ENCODE peak calls at places on chromosomes 6 and 20, in five cellular contexts. One of them, this sample, is unnamed. For H3K9me3, the result is how much of the 10 kb centered on the place peaks cover.

GRCh38 chr6:80163754-80164187 is 57.3 kb downstream of the BCKDHB start:
- DNase-seq in cardiac muscle cell: peak
- DNase-seq in colonic mucosa: no peak
- DNase-seq in IMR-90: peak
- DNase-seq in H9: no peak
- DNase-seq in this sample: peak

GRCh38 chr6:27230758-27231111 is 16.8 kb upstream of the PRSS16 start:
- DNase-seq in IMR-90: no peak
- DNase-seq in cardiac muscle cell: no peak
- DNase-seq in colonic mucosa: no peak
- DNase-seq in H9: no peak
- DNase-seq in this sample: no peak

GRCh38 chr6:54595844-54596243 is 250.7 kb upstream of the FAM83B start:
- DNase-seq in cardiac muscle cell: no peak
- DNase-seq in H9: no peak
- DNase-seq in IMR-90: peak
- DNase-seq in colonic mucosa: no peak
- DNase-seq in this sample: peak

GRCh38 chr6:43762410-43762768 is 7.6 kb upstream of the VEGFA start:
- DNase-seq in cardiac muscle cell: no peak
- DNase-seq in H9: no peak
- DNase-seq in colonic mucosa: no peak
- DNase-seq in IMR-90: no peak
- DNase-seq in this sample: no peak

GRCh38 chr6:133705731-133706130 is 183.2 kb upstream of the TCF21 start:
- DNase-seq in IMR-90: peak
- DNase-seq in colonic mucosa: no peak
- DNase-seq in cardiac muscle cell: no peak
- DNase-seq in H9: no peak
- DNase-seq in this sample: peak

GRCh38 chr6:15658345-15658744 is 4.5 kb downstream of the DTNBP1 start:
- DNase-seq in IMR-90: no peak
- DNase-seq in cardiac muscle cell: no peak
- DNase-seq in colonic mucosa: no peak
- DNase-seq in H9: no peak
- DNase-seq in this sample: no peak

GRCh38 chr6:119476554-119476953 is 127.0 kb upstream of the MAN1A1 start:
- DNase-seq in colonic mucosa: no peak
- DNase-seq in H9: no peak
- DNase-seq in cardiac muscle cell: no peak
- DNase-seq in IMR-90: no peak
- DNase-seq in this sample: peak

GRCh38 chr20:44979090-44979621 is 12.8 kb downstream of the STK4 start:
- DNase-seq in IMR-90: peak
- DNase-seq in colonic mucosa: peak
- DNase-seq in cardiac muscle cell: no peak
- DNase-seq in H9: no peak
- DNase-seq in this sample: peak

GRCh38 chr20:6299451-6299850 is 176.6 kb upstream of the FERMT1 start:
- DNase-seq in IMR-90: no peak
- DNase-seq in cardiac muscle cell: no peak
- DNase-seq in colonic mucosa: no peak
- DNase-seq in H9: no peak
- DNase-seq in this sample: peak

GRCh38 chr6:126180585-126180984 is 159.3 kb upstream of the CENPW start:
- DNase-seq in H9: no peak
- DNase-seq in colonic mucosa: no peak
- DNase-seq in IMR-90: peak
- DNase-seq in cardiac muscle cell: no peak
- DNase-seq in this sample: peak

GRCh38 chr20:36645998-36646397 is at the start of gene SLA2:
- DNase-seq in H9: no peak
- DNase-seq in cardiac muscle cell: no peak
- DNase-seq in colonic mucosa: peak
- DNase-seq in IMR-90: no peak
- DNase-seq in this sample: no peak

GRCh38 chr6:33776764-33777163 is 12.2 kb downstream of the LEMD2 start:
- DNase-seq in IMR-90: no peak
- DNase-seq in colonic mucosa: no peak
- DNase-seq in H9: no peak
- DNase-seq in cardiac muscle cell: no peak
- DNase-seq in this sample: no peak

GRCh38 chr6:157335829-157336228 is 12.5 kb upstream of the TMEM242 start:
- DNase-seq in colonic mucosa: no peak
- DNase-seq in H9: peak
- DNase-seq in IMR-90: no peak
- DNase-seq in cardiac muscle cell: no peak
- DNase-seq in this sample: no peak

GRCh38 chr6:96391776-96392175 is 129.8 kb upstream of the UFL1 start:
- DNase-seq in H9: peak
- DNase-seq in IMR-90: no peak
- DNase-seq in cardiac muscle cell: peak
- DNase-seq in colonic mucosa: no peak
- DNase-seq in this sample: no peak

GRCh38 chr6:37511910-37512399 is 12.3 kb upstream of the CCDC167 start:
- DNase-seq in H9: no peak
- DNase-seq in IMR-90: no peak
- DNase-seq in cardiac muscle cell: no peak
- DNase-seq in colonic mucosa: no peak
- DNase-seq in this sample: no peak

GRCh38 chr6:116144590-116144989 is 18.7 kb upstream of the COL10A1 start:
- DNase-seq in H9: no peak
- DNase-seq in cardiac muscle cell: no peak
- DNase-seq in IMR-90: peak
- DNase-seq in colonic mucosa: no peak
- DNase-seq in this sample: peak

GRCh38 chr20:53623454-53624206 is 30.0 kb upstream of the ZNF217 start:
- DNase-seq in H9: peak
- DNase-seq in IMR-90: peak
- DNase-seq in colonic mucosa: peak
- DNase-seq in cardiac muscle cell: peak
- DNase-seq in this sample: peak

GRCh38 chr20:62707981-62708521 is 585 bp upstream of the NTSR1 start:
- DNase-seq in cardiac muscle cell: no peak
- DNase-seq in colonic mucosa: no peak
- DNase-seq in IMR-90: no peak
- DNase-seq in H9: peak
- DNase-seq in this sample: no peak

GRCh38 chr6:68976260-68976659 is 341.2 kb downstream of the ADGRB3 start:
- DNase-seq in H9: no peak
- DNase-seq in IMR-90: no peak
- DNase-seq in cardiac muscle cell: no peak
- DNase-seq in colonic mucosa: no peak
- DNase-seq in this sample: no peak

GRCh38 chr6:167678102-167679101 is 148.3 kb upstream of the AFDN start:
- DNase-seq in IMR-90: no peak
- DNase-seq in cardiac muscle cell: peak
- DNase-seq in colonic mucosa: peak
- DNase-seq in H9: peak
- DNase-seq in this sample: no peak

GRCh38 chr6:15148356-15149058 is 97.4 kb upstream of the JARID2 start:
- DNase-seq in H9: peak
- DNase-seq in colonic mucosa: no peak
- DNase-seq in IMR-90: peak
- DNase-seq in cardiac muscle cell: no peak
- DNase-seq in this sample: peak

GRCh38 chr6:155154158-155154830 is 109.5 kb upstream of the CLDN20 start:
- DNase-seq in H9: no peak
- DNase-seq in colonic mucosa: peak
- DNase-seq in IMR-90: peak
- DNase-seq in cardiac muscle cell: no peak
- DNase-seq in this sample: peak

GRCh38 chr6:43502666-43503065 is 7.5 kb downstream of the LRRC73 start:
- DNase-seq in colonic mucosa: no peak
- DNase-seq in H9: no peak
- DNase-seq in IMR-90: no peak
- DNase-seq in cardiac muscle cell: no peak
- DNase-seq in this sample: no peak

GRCh38 chr20:57320358-57320757 is 9.2 kb upstream of the SPO11 start:
- DNase-seq in cardiac muscle cell: no peak
- DNase-seq in H9: no peak
- DNase-seq in colonic mucosa: no peak
- DNase-seq in IMR-90: no peak
- DNase-seq in this sample: no peak

GRCh38 chr20:58583141-58583540 is 67.9 kb upstream of the APCDD1L start:
- DNase-seq in IMR-90: peak
- DNase-seq in cardiac muscle cell: no peak
- DNase-seq in H9: no peak
- DNase-seq in colonic mucosa: no peak
- DNase-seq in this sample: no peak

GRCh38 chr6:169188051-169188863 is 65.4 kb downstream of the THBS2 start:
- DNase-seq in H9: no peak
- DNase-seq in cardiac muscle cell: no peak
- DNase-seq in colonic mucosa: no peak
- DNase-seq in IMR-90: peak
- DNase-seq in this sample: peak

GRCh38 chr20:32737371-32738223 is 5.7 kb downstream of the COMMD7 start:
- DNase-seq in cardiac muscle cell: no peak
- DNase-seq in IMR-90: peak
- DNase-seq in H9: no peak
- DNase-seq in colonic mucosa: no peak
- DNase-seq in this sample: peak

GRCh38 chr6:107601406-107601805 is 111.5 kb downstream of the SOBP start:
- DNase-seq in H9: no peak
- DNase-seq in IMR-90: no peak
- DNase-seq in cardiac muscle cell: no peak
- DNase-seq in colonic mucosa: no peak
- DNase-seq in this sample: no peak

GRCh38 chr20:33148040-33148439 is 19.9 kb upstream of the BPIFA2 start:
- DNase-seq in colonic mucosa: no peak
- DNase-seq in cardiac muscle cell: no peak
- DNase-seq in H9: peak
- DNase-seq in IMR-90: no peak
- DNase-seq in this sample: no peak

GRCh38 chr20:31674895-31675827 is 37.4 kb downstream of the COX4I2 start:
- DNase-seq in H9: no peak
- DNase-seq in IMR-90: peak
- DNase-seq in colonic mucosa: peak
- DNase-seq in cardiac muscle cell: no peak
- DNase-seq in this sample: peak

GRCh38 chr20:18197382-18198070 is 59.9 kb downstream of the KAT14 start:
- DNase-seq in IMR-90: no peak
- DNase-seq in H9: no peak
- DNase-seq in colonic mucosa: no peak
- DNase-seq in cardiac muscle cell: no peak
- DNase-seq in this sample: no peak

GRCh38 chr20:38201356-38201755 is 36.3 kb upstream of the TGM2 start:
- DNase-seq in IMR-90: peak
- DNase-seq in H9: no peak
- DNase-seq in colonic mucosa: no peak
- DNase-seq in cardiac muscle cell: no peak
- DNase-seq in this sample: peak

GRCh38 chr20:22411568-22412450 is 172.6 kb downstream of the FOXA2 start:
- DNase-seq in IMR-90: no peak
- DNase-seq in H9: no peak
- DNase-seq in cardiac muscle cell: no peak
- DNase-seq in colonic mucosa: peak
- DNase-seq in this sample: peak

GRCh38 chr6:11085758-11086435 is 7.7 kb upstream of the SMIM13 start:
- DNase-seq in H9: no peak
- DNase-seq in IMR-90: peak
- DNase-seq in cardiac muscle cell: no peak
- DNase-seq in colonic mucosa: no peak
- DNase-seq in this sample: peak

GRCh38 chr6:12598919-12599318 is 117.6 kb upstream of the PHACTR1 start:
- DNase-seq in IMR-90: no peak
- DNase-seq in colonic mucosa: no peak
- DNase-seq in cardiac muscle cell: no peak
- DNase-seq in H9: no peak
- DNase-seq in this sample: no peak

GRCh38 chr20:59645316-59645715 is 41.0 kb downstream of the PHACTR3 start:
- DNase-seq in H9: peak
- DNase-seq in colonic mucosa: peak
- DNase-seq in cardiac muscle cell: no peak
- DNase-seq in IMR-90: no peak
- DNase-seq in this sample: no peak
- H3K9me3 ChIP-seq in H9: under half
- H3K9me3 ChIP-seq in colonic mucosa: under half
- H3K9me3 ChIP-seq in cardiac muscle cell: under half
- H3K9me3 ChIP-seq in IMR-90: under half
- H3K9me3 ChIP-seq in this sample: under half

DNA sequence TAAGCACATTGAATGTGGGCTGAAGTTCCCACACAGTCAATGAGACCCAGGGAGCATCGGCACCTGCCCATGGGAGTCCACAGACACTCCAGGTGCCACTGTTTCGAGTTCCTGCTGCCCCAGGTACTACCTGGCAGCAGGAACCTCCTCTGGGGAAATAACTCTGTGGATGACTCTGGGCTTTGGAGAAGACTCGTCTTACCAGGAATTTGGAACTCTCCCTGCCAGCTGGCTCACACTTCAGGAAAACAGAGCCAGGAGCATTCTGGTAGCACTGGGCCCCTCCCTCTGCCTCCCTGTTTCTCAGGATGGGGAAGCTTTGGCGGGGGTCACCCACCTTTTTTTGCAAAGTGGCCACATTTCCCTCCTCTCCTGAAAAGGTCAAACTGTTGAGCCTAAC is 69.5 kb upstream of the MC3R start:
- DNase-seq in colonic mucosa: no peak
- DNase-seq in H9: no peak
- DNase-seq in IMR-90: no peak
- DNase-seq in cardiac muscle cell: no peak
- DNase-seq in this sample: no peak
- H3K9me3 ChIP-seq in colonic mucosa: under half
- H3K9me3 ChIP-seq in H9: half or more
- H3K9me3 ChIP-seq in IMR-90: under half
- H3K9me3 ChIP-seq in cardiac muscle cell: under half
- H3K9me3 ChIP-seq in this sample: under half

GRCh38 chr6:139777202-139777970 is 402.9 kb upstream of the CITED2 start:
- DNase-seq in H9: no peak
- DNase-seq in colonic mucosa: no peak
- DNase-seq in IMR-90: no peak
- DNase-seq in cardiac muscle cell: peak
- DNase-seq in this sample: no peak
- H3K9me3 ChIP-seq in H9: under half
- H3K9me3 ChIP-seq in colonic mucosa: under half
- H3K9me3 ChIP-seq in IMR-90: under half
- H3K9me3 ChIP-seq in cardiac muscle cell: under half
- H3K9me3 ChIP-seq in this sample: under half

GRCh38 chr20:60598528-60598927 is 640.3 kb downstream of the CDH26 start:
- DNase-seq in IMR-90: no peak
- DNase-seq in H9: no peak
- DNase-seq in colonic mucosa: no peak
- DNase-seq in cardiac muscle cell: no peak
- DNase-seq in this sample: no peak

GRCh38 chr20:60600036-60600435 is 641.8 kb downstream of the CDH26 start:
- DNase-seq in IMR-90: no peak
- DNase-seq in H9: no peak
- DNase-seq in colonic mucosa: no peak
- DNase-seq in cardiac muscle cell: no peak
- DNase-seq in this sample: no peak

DNA sequence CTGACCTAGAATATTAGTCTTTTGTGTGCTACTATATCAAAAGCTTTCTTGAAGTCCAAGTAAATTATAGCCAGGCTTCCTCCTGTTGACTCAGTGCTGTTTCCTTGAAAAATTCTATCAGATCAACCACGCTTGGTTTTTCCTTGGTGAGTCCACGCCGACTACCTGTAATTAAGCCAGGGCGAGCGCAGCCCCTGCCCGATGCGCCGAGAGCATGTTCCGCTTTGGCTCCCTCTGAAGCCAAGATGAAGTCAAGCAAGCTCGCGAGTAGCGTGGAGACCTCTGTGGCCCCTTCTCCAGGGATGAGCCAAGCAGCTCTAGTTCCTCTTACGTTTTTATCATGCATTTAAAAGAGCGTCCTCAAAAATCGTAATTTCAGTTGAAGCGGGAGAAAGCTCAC is 641.2 kb downstream of the CDH26 start:
- DNase-seq in H9: no peak
- DNase-seq in colonic mucosa: no peak
- DNase-seq in IMR-90: no peak
- DNase-seq in cardiac muscle cell: no peak
- DNase-seq in this sample: no peak
- H3K9me3 ChIP-seq in H9: under half
- H3K9me3 ChIP-seq in colonic mucosa: under half
- H3K9me3 ChIP-seq in IMR-90: under half
- H3K9me3 ChIP-seq in cardiac muscle cell: under half
- H3K9me3 ChIP-seq in this sample: under half

This sample was measured in fibroblast of lung.